ENCODE peak calls at places on chromosome 10, in eight cellular contexts. A, V, X, G, Y, L, O and P are unnamed samples.

GRCh38 chr10:4068255-4069028 is 283.4 kb upstream of the KLF6 start:
- DNase-seq in A (no peak), V (peak; percentile 61), X (no peak), G (no peak), Y (peak; percentile 28), L (no peak), O (no peak), P (no peak)

GRCh38 chr10:71685554-71686202 is 33.9 kb downstream of the C10orf105 start:
- DNase-seq in A (no peak), V (no peak), X (no peak), G (no peak), Y (no peak), L (no peak), O (no peak), P (no peak)

GRCh38 chr10:29737209-29737565 is 102.4 kb upstream of the SVIL start:
- DNase-seq in A (no peak), V (no peak), X (no peak), G (no peak), Y (no peak), L (no peak), O (no peak), P (no peak)

GRCh38 chr10:42598249-42598873 is 40.0 kb downstream of the ZNF33B start:
- DNase-seq in A (no peak), V (no peak), X (no peak), G (no peak), Y (no peak), L (no peak), O (no peak), P (no peak)

GRCh38 chr10:117242463-117242832 is 1.5 kb downstream of the SLC18A2 start:
- DNase-seq in A (no peak), V (no peak), X (no peak), G (no peak), Y (no peak), L (no peak), O (no peak), P (no peak)

GRCh38 chr10:21726601-21727295 is 192.7 kb downstream of the MLLT10 start:
- DNase-seq in A (peak; percentile 24), V (no peak), X (no peak), G (no peak), Y (no peak), L (no peak), O (peak; percentile 48), P (no peak)

GRCh38 chr10:131579251-131580071 is 267.9 kb upstream of the TCERG1L start:
- DNase-seq in A (no peak), V (no peak), X (no peak), G (no peak), Y (no peak), L (no peak), O (no peak), P (peak; percentile 58)

GRCh38 chr10:127849896-127850295 is 42.8 kb downstream of the CLRN3 start:
- DNase-seq in A (no peak), V (no peak), X (no peak), G (no peak), Y (no peak), L (no peak), O (no peak), P (no peak)

GRCh38 chr10:94412439-94412838 is 10.1 kb downstream of the TBC1D12 start:
- DNase-seq in A (peak; percentile 55), V (peak; percentile 55), X (no peak), G (no peak), Y (no peak), L (no peak), O (peak; percentile 6), P (no peak)

GRCh38 chr10:58756126-58756525 is 243.5 kb downstream of the BICC1 start:
- DNase-seq in A (peak; percentile 84), V (no peak), X (peak; percentile 66), G (no peak), Y (no peak), L (no peak), O (peak; percentile 67), P (no peak)

GRCh38 chr10:131075218-131075770 is 236.2 kb downstream of the TCERG1L start:
- DNase-seq in A (no peak), V (no peak), X (no peak), G (no peak), Y (no peak), L (no peak), O (no peak), P (no peak)

GRCh38 chr10:72011976-72012512 is 47.8 kb downstream of the CHST3 start:
- DNase-seq in A (no peak), V (no peak), X (no peak), G (no peak), Y (no peak), L (no peak), O (no peak), P (no peak)

GRCh38 chr10:95788830-95789229 is 32.9 kb downstream of the ENTPD1 start:
- DNase-seq in A (peak; percentile 70), V (no peak), X (peak; percentile 88), G (no peak), Y (no peak), L (no peak), O (peak; percentile 54), P (no peak)

GRCh38 chr10:8044331-8044907 is 10.1 kb upstream of the GATA3 start:
- DNase-seq in A (no peak), V (no peak), X (no peak), G (no peak), Y (no peak), L (no peak), O (no peak), P (no peak)

GRCh38 chr10:3935141-3935540 is 150.1 kb upstream of the KLF6 start:
- DNase-seq in A (peak; percentile 94), V (peak; percentile 60), X (peak; percentile 93), G (no peak), Y (peak; percentile 77), L (no peak), O (peak; percentile 92), P (no peak)

GRCh38 chr10:114172241-114172640 is 1.8 kb downstream of the CCDC186 start:
- DNase-seq in A (peak; percentile 45), V (no peak), X (peak; percentile 15), G (peak; percentile 11), Y (no peak), L (no peak), O (peak; percentile 32), P (no peak)

GRCh38 chr10:64430690-64431323 is 909.6 kb downstream of the REEP3 start:
- DNase-seq in A (no peak), V (no peak), X (peak; percentile 1), G (peak; percentile 1), Y (no peak), L (no peak), O (peak; percentile 11), P (no peak)
- TF ChIP-seq CTCF in A (no peak), V (no peak), X (peak; percentile 21), G (peak; percentile 60), Y (peak; percentile 15), L (no peak), O (peak; percentile 20), P (peak; percentile 71)

DNA sequence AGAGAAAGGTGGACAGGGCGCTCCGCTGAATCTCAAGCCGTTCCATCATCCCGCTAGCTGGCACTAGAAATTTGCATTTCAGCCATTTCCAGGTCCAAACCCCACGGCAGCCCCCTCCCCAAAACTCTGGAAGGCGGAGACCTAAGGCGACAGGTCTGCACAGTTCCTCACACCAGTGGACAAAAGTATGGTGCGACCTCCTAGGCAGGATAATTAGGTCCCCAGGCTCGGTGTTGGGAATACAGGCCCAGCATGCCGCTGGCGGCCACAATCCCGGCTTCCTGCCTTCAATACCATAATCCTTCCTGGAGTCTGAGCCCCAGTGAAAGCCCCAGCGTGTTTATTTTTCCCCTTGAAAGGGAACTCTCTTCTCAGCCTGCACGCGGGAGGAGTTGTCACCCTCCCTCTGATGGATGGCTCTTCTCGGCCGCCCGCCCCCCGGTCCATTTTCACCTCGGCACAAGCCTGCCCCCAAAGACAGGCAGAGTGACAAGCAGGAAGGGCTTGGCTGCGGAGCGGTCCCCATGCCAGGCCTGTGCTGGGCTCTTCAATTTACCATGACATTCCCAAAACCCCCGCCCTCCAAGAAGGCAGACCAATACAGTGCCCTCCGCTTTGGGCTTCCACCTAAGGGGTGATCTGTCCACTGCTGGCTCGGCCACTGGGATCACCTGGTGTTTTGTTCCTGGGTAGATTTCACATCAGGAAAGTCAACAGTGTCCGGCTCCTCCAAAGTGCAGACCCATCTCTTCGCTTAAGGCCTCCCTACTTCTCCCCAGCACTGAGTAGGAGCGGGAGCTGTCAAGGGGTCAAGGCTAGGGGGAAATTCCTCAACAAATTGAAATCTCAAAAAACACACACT is 2.2 kb downstream of the FGFR2 start:
- DNase-seq in A (no peak), V (no peak), X (no peak), G (no peak), Y (peak; percentile 26), L (no peak), O (no peak), P (no peak)
- TF ChIP-seq CTCF in A (no peak), V (no peak), X (no peak), G (no peak), Y (no peak), L (no peak), O (no peak), P (no peak)

GRCh38 chr10:47112612-47113011 is 187.4 kb upstream of the GDF10 start:
- DNase-seq in A (no peak), V (no peak), X (no peak), G (no peak), Y (no peak), L (no peak), O (no peak), P (peak; percentile 4)
- TF ChIP-seq CTCF in A (no peak), V (no peak), X (no peak), G (no peak), Y (no peak), L (no peak), O (no peak), P (no peak)

GRCh38 chr10:12068467-12069269 is at the start of gene DHTKD1:
- DNase-seq in A (peak; percentile 91), V (peak; percentile 92), X (peak; percentile 99), G (peak; percentile 99), Y (peak; percentile 98), L (peak; percentile 81), O (peak; percentile 94), P (peak; percentile 100)
- TF ChIP-seq CTCF in A (no peak), V (peak; percentile 39), X (peak; percentile 33), G (peak; percentile 50), Y (peak; percentile 53), L (no peak), O (peak; percentile 32), P (peak; percentile 71)

DNA sequence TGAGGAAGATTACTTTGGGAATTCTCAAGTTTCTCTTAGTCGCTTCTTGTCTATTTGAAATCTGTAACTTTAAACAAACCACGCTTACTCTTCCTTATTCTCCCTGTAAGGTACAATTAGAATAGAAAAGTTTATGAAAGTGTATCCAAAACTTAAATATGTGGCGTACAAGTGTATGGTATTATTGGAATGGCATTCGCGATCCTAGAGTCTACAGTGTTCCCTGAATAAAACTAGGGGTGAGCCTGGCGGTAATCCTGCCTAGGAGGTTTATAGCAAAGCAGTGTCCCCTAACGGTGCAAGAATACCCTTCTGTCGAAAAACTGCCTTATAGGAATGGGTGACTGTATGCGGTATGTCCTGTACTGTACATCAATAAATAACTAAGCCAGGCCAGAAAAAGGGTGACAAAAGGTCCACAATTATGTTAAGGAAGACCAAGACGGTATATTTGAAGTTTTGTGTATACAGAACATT is 1.2 kb downstream of the TASOR2 start:
- DNase-seq in A (no peak), V (no peak), X (peak; percentile 23), G (peak; percentile 51), Y (no peak), L (no peak), O (peak; percentile 24), P (no peak)
- TF ChIP-seq CTCF in A (no peak), V (no peak), X (no peak), G (peak; percentile 62), Y (no peak), L (no peak), O (no peak), P (no peak)